ENCODE peak calls at places on chromosomes 3 and 15, in ten cellular contexts. U is H4, J is amniotic epithelial cell, Q is A673, V is type B pancreatic cell, T is AG08396, R is mesendoderm, C is lung, E is RWPE1, S is activated T-cell treated with anti-CD3 and anti-CD28 coated beads for 4 hours. M is an unnamed sample.

GRCh38 chr15:78000089-78000926 is 77.2 kb downstream of the TBC1D2B start:
- DNase-seq in S (peak), C (peak), V (no peak), E (peak), J (peak), R (peak), T (peak), U (peak), Q (peak), M (peak)

GRCh38 chr15:39124925-39125625 is 455.8 kb upstream of the THBS1 start:
- DNase-seq in C (no peak), E (peak), V (no peak), R (no peak), T (no peak), U (no peak), J (no peak), Q (no peak), S (no peak), M (no peak)

GRCh38 chr3:122671543-122671942 is 9.1 kb upstream of the PARP14 start:
- DNase-seq in E (no peak), T (no peak), R (no peak), V (no peak), J (no peak), S (no peak), U (no peak), Q (no peak), C (no peak), M (no peak)

GRCh38 chr15:100918690-100919480 is at the start of gene LRRK1:
- DNase-seq in T (peak), Q (peak), U (no peak), R (peak), J (peak), S (no peak), V (no peak), E (peak), C (no peak), M (no peak)

GRCh38 chr3:141412087-141412935 is 44.0 kb downstream of the ZBTB38 start:
- DNase-seq in R (peak), C (no peak), S (peak), Q (peak), U (peak), T (peak), V (no peak), J (peak), E (peak), M (no peak)

GRCh38 chr3:139629033-139629432 is 48.7 kb downstream of the NMNAT3 start:
- DNase-seq in E (peak), R (peak), C (no peak), S (no peak), J (no peak), Q (peak), U (peak), V (no peak), T (no peak), M (peak)

GRCh38 chr15:77464129-77464865 is 43.6 kb downstream of the HMG20A start:
- DNase-seq in V (no peak), E (no peak), C (no peak), Q (no peak), R (no peak), S (no peak), J (peak), T (no peak), U (no peak), M (no peak)

GRCh38 chr3:14412831-14413380 is 10.5 kb downstream of the SLC6A6 start:
- DNase-seq in U (no peak), T (no peak), V (no peak), E (no peak), Q (no peak), J (no peak), C (no peak), S (no peak), R (peak), M (no peak)

GRCh38 chr3:152257246-152258074 is 11.3 kb upstream of the MBNL1 start:
- DNase-seq in J (no peak), C (no peak), Q (no peak), U (no peak), V (no peak), E (no peak), S (no peak), R (no peak), T (peak), M (no peak)

GRCh38 chr3:185049710-185050109 is 103.2 kb downstream of the C3orf70 start:
- DNase-seq in J (no peak), R (peak), T (no peak), V (no peak), S (no peak), U (no peak), E (no peak), C (no peak), Q (peak), M (no peak)

GRCh38 chr3:10848261-10848660 is 32.2 kb downstream of the SLC6A11 start:
- DNase-seq in E (no peak), V (no peak), J (no peak), Q (no peak), C (no peak), T (no peak), R (no peak), U (no peak), S (no peak), M (no peak)

GRCh38 chr3:108227131-108227530 is 4.9 kb upstream of the IFT57 start:
- DNase-seq in E (no peak), U (no peak), J (no peak), S (no peak), Q (no peak), R (no peak), T (no peak), C (no peak), V (no peak), M (no peak)

GRCh38 chr15:82739086-82739485 is 29.4 kb upstream of the AP3B2 start:
- DNase-seq in U (no peak), J (no peak), R (peak), Q (no peak), C (no peak), E (no peak), T (no peak), S (no peak), V (no peak), M (no peak)

GRCh38 chr3:71944482-71944881 is 159.5 kb upstream of the PROK2 start:
- DNase-seq in J (no peak), C (no peak), S (no peak), T (no peak), Q (no peak), R (no peak), V (no peak), U (no peak), E (no peak), M (no peak)

GRCh38 chr15:98649621-98649995 is 1.3 kb downstream of the IGF1R start:
- DNase-seq in V (peak), J (no peak), C (peak), R (no peak), U (no peak), T (peak), Q (peak), S (peak), E (no peak), M (no peak)

GRCh38 chr15:46894644-46895043 is 822.7 kb upstream of the SEMA6D start:
- DNase-seq in S (no peak), T (no peak), R (no peak), E (no peak), V (no peak), J (no peak), U (no peak), C (no peak), Q (no peak), M (no peak)

GRCh38 chr3:120741837-120742197 is 499 bp downstream of the RABL3 start:
- DNase-seq in E (peak), C (no peak), Q (no peak), J (peak), R (no peak), V (no peak), U (peak), S (peak), T (peak), M (peak)

GRCh38 chr3:50237754-50238548 is 1.9 kb downstream of the GNAI2 start:
- DNase-seq in Q (peak), E (peak), J (peak), U (peak), C (peak), R (peak), V (no peak), T (peak), S (peak), M (no peak)

GRCh38 chr3:159322322-159322939 is 520.6 kb downstream of the MFSD1 start:
- DNase-seq in T (peak), Q (peak), J (peak), R (peak), E (peak), V (no peak), S (no peak), C (no peak), U (peak), M (peak)

GRCh38 chr15:74997161-74997942 is 2.0 kb downstream of the SCAMP5 start:
- DNase-seq in T (no peak), V (no peak), R (peak), C (no peak), U (no peak), S (no peak), J (no peak), Q (no peak), E (no peak), M (no peak)

GRCh38 chr15:39888243-39888642 is 31.8 kb downstream of the GPR176 start:
- DNase-seq in J (no peak), U (no peak), V (no peak), T (no peak), Q (no peak), E (no peak), C (no peak), S (no peak), R (peak), M (no peak)

GRCh38 chr3:110479676-110480075 is 591.9 kb upstream of the NECTIN3 start:
- DNase-seq in J (no peak), C (no peak), R (no peak), T (no peak), V (no peak), E (no peak), U (no peak), S (no peak), Q (peak), M (no peak)

GRCh38 chr15:25268166-25268565 is 170.7 kb downstream of the UBE3A start:
- DNase-seq in E (no peak), J (no peak), U (no peak), S (no peak), R (peak), T (no peak), V (no peak), C (no peak), Q (no peak), M (no peak)

GRCh38 chr3:45105855-45106655 is 40.1 kb downstream of the CDCP1 start:
- DNase-seq in J (peak), U (peak), E (no peak), S (peak), R (no peak), C (no peak), V (no peak), Q (no peak), T (peak), M (peak)

GRCh38 chr3:120567370-120568197 is 28.6 kb upstream of the NDUFB4 start:
- DNase-seq in T (no peak), R (peak), Q (peak), C (peak), V (no peak), J (peak), E (no peak), U (peak), S (no peak), M (no peak)

GRCh38 chr3:48399387-48400172 is 27.6 kb downstream of the FBXW12 start:
- DNase-seq in Q (no peak), J (no peak), R (no peak), E (no peak), V (peak), C (peak), T (peak), S (no peak), U (no peak), M (no peak)

GRCh38 chr15:31330836-31331235 is 4.2 kb downstream of the KLF13 start:
- DNase-seq in T (no peak), E (no peak), U (no peak), R (no peak), J (no peak), S (no peak), V (no peak), Q (no peak), C (no peak), M (no peak)

GRCh38 chr3:149393355-149394165 is 16.1 kb upstream of the TM4SF1 start:
- DNase-seq in E (peak), U (peak), J (peak), R (peak), S (no peak), Q (peak), V (no peak), T (peak), C (peak), M (peak)

GRCh38 chr15:42385206-42385979 is 26.1 kb downstream of the CAPN3 start:
- DNase-seq in J (peak), U (peak), E (peak), C (no peak), S (no peak), T (peak), R (peak), Q (peak), V (no peak), M (peak)

GRCh38 chr3:46729038-46729437 is 11.4 kb upstream of the PRSS50 start:
- DNase-seq in Q (no peak), E (no peak), R (no peak), J (no peak), S (no peak), T (no peak), C (no peak), V (no peak), U (no peak), M (no peak)

GRCh38 chr3:110773413-110773954 is 298.1 kb upstream of the NECTIN3 start:
- DNase-seq in E (no peak), U (peak), R (no peak), V (no peak), S (no peak), C (no peak), J (peak), T (peak), Q (no peak), M (peak)

GRCh38 chr15:95132774-95133173 is 901.4 kb downstream of the MCTP2 start:
- DNase-seq in T (peak), J (peak), R (peak), E (no peak), C (no peak), U (no peak), V (no peak), Q (no peak), S (no peak), M (no peak)

GRCh38 chr3:195221876-195222617 is 48.9 kb downstream of the XXYLT1 start:
- DNase-seq in Q (no peak), C (no peak), U (no peak), R (no peak), S (no peak), J (no peak), T (no peak), V (peak), E (no peak), M (no peak)

GRCh38 chr3:124558898-124559649 is 171.2 kb upstream of the UMPS start:
- DNase-seq in C (peak), V (no peak), R (peak), E (peak), U (peak), S (no peak), Q (peak), J (peak), T (peak), M (peak)

M was measured in HCT116.